ENCODE peak calls at places on chromosome 4, in six cellular contexts. U is activated naive CD4-positive, alpha-beta T cell; P is NCI-H2029; C is nucleus accumbens; W is dermis blood vessel endothelial cell; H is frontal cortex. S is an unnamed sample.

GRCh38 chr4:126057371-126057770 is 742.6 kb downstream of the FAT4 start:
- DNase-seq in W (no peak), U (no peak), C (no peak), H (no peak), P (no peak), S (no peak)

GRCh38 chr4:171588146-171588545 is 225.1 kb upstream of the GALNTL6 start:
- DNase-seq in W (no peak), U (no peak), H (no peak), P (no peak), C (no peak), S (no peak)

GRCh38 chr4:161252520-161253141 is 911.2 kb downstream of the FSTL5 start:
- DNase-seq in U (no peak), C (no peak), P (peak; percentile 15), H (no peak), W (peak; percentile 65), S (no peak)

GRCh38 chr4:135838889-135839288 is 1637.3 kb upstream of the PABPC4L start:
- DNase-seq in H (no peak), C (no peak), U (no peak), P (no peak), W (no peak), S (no peak)

GRCh38 chr4:147848634-147849033 is 116.7 kb downstream of the ARHGAP10 start:
- DNase-seq in P (no peak), U (no peak), C (no peak), H (no peak), W (no peak), S (no peak)

GRCh38 chr4:165379662-165380061 is 854 bp downstream of the CPE start:
- DNase-seq in U (no peak), H (no peak), W (no peak), C (no peak), P (no peak), S (no peak)

GRCh38 chr4:184281231-184282139 is 63.8 kb upstream of the ENPP6 start:
- DNase-seq in W (no peak), C (no peak), U (no peak), P (no peak), H (no peak), S (no peak)

GRCh38 chr4:123477804-123478209 is 81.2 kb downstream of the SPRY1 start:
- DNase-seq in W (peak; percentile 57), C (no peak), H (no peak), P (no peak), U (no peak), S (no peak)

GRCh38 chr4:3387154-3387942 is 54.4 kb upstream of the HGFAC start:
- DNase-seq in H (no peak), C (no peak), P (no peak), W (no peak), U (no peak), S (no peak)

GRCh38 chr4:96639932-96640331 is 800.0 kb downstream of the PDHA2 start:
- DNase-seq in U (no peak), P (no peak), W (no peak), H (no peak), C (no peak), S (no peak)

GRCh38 chr4:144658908-144659307 is 13.0 kb downstream of the HHIP start:
- DNase-seq in P (no peak), H (no peak), W (no peak), U (no peak), C (no peak), S (no peak)

GRCh38 chr4:8541981-8542715 is 38.0 kb upstream of the GPR78 start:
- DNase-seq in U (no peak), P (no peak), W (no peak), H (no peak), C (no peak), S (no peak)